ENCODE peak calls at places on chromosomes 12 and 14, in four cellular contexts. K is endothelial cell of umbilical vein, G is K562, Z is GM12878. Y is an unnamed sample. For H3K4me1, the result is how much of the 10 kb centered on the place peaks cover.

GRCh38 chr14:65686761-65687160 is 274.2 kb downstream of the FUT8 start:
- DNase-seq in K (no peak), G (no peak), Z (no peak), Y (peak)

GRCh38 chr12:115354476-115354890 is 670.5 kb upstream of the TBX3 start:
- DNase-seq in K (peak), G (no peak), Z (peak), Y (peak)

GRCh38 chr14:27750096-27750495 is 1016.5 kb upstream of the FOXG1 start:
- DNase-seq in K (no peak), G (no peak), Z (no peak), Y (no peak)

GRCh38 chr12:29737616-29738015 is 46.1 kb downstream of the TMTC1 start:
- DNase-seq in K (no peak), G (no peak), Z (no peak), Y (no peak)

GRCh38 chr14:96187216-96188050 is 17.2 kb upstream of the BDKRB2 start:
- DNase-seq in K (no peak), G (no peak), Z (no peak), Y (peak)

GRCh38 chr12:11797317-11797913 is 147.9 kb downstream of the ETV6 start:
- DNase-seq in K (peak), G (no peak), Z (no peak), Y (peak)

GRCh38 chr12:64137117-64137516 is 85.0 kb downstream of the KICS2 start:
- DNase-seq in K (no peak), G (no peak), Z (no peak), Y (peak)

GRCh38 chr12:76085159-76085868 is 829 bp upstream of the NAP1L1 start:
- DNase-seq in K (peak), G (no peak), Z (no peak), Y (peak)

GRCh38 chr12:57614178-57614947 is 3.1 kb downstream of the ARHGEF25 start:
- DNase-seq in K (no peak), G (peak), Z (peak), Y (peak)

GRCh38 chr12:34397591-34398365 is 375.5 kb downstream of the ALG10 start:
- DNase-seq in K (no peak), G (peak), Z (no peak), Y (no peak)

GRCh38 chr14:52553002-52553670 is 500 bp downstream of the GPR137C start:
- DNase-seq in K (peak), G (peak), Z (no peak), Y (no peak)

GRCh38 chr14:96122496-96122895 is 82.1 kb upstream of the BDKRB2 start:
- DNase-seq in K (no peak), G (no peak), Z (no peak), Y (peak)

GRCh38 chr12:86349196-86349595 is 93.0 kb upstream of the MGAT4C start:
- DNase-seq in K (no peak), G (no peak), Z (no peak), Y (no peak)

GRCh38 chr14:84112589-84112988 is 1417.4 kb upstream of the FLRT2 start:
- DNase-seq in K (peak), G (no peak), Z (no peak), Y (no peak)

GRCh38 chr12:49470986-49471385 is 67.8 kb upstream of the KCNH3 start:
- DNase-seq in K (no peak), G (no peak), Z (no peak), Y (peak)

GRCh38 chr12:58765076-58765475 is 155.2 kb downstream of the LRIG3 start:
- DNase-seq in K (no peak), G (no peak), Z (no peak), Y (no peak)

GRCh38 chr14:100159107-100159864 is at the start of gene DEGS2:
- DNase-seq in K (no peak), G (peak), Z (no peak), Y (no peak)

GRCh38 chr12:12600659-12601058 is 11.0 kb upstream of the CREBL2 start:
- DNase-seq in K (no peak), G (no peak), Z (no peak), Y (no peak)

GRCh38 chr14:75165586-75166391 is 10.6 kb downstream of the TMED10 start:
- DNase-seq in K (no peak), G (no peak), Z (no peak), Y (no peak)

GRCh38 chr12:52927964-52928363 is 21.0 kb upstream of the KRT18 start:
- DNase-seq in K (no peak), G (peak), Z (no peak), Y (no peak)

GRCh38 chr12:3004655-3005565 is 45.7 kb downstream of the TEAD4 start:
- DNase-seq in K (no peak), G (no peak), Z (no peak), Y (no peak)

GRCh38 chr12:75720807-75721206 is 209.4 kb upstream of the KRR1 start:
- DNase-seq in K (no peak), G (no peak), Z (no peak), Y (no peak)

GRCh38 chr12:110227138-110227537 is 53.9 kb upstream of the ATP2A2 start:
- DNase-seq in K (no peak), G (no peak), Z (no peak), Y (no peak)

GRCh38 chr12:6432991-6433390 is 11.8 kb upstream of the CD27 start:
- DNase-seq in K (no peak), G (no peak), Z (no peak), Y (no peak)
- TF ChIP-seq FOS in K (no peak), G (no peak), Z (no peak), Y (no peak)

GRCh38 chr14:91139776-91140175 is 25.9 kb downstream of the DGLUCY start:
- DNase-seq in K (peak), G (no peak), Z (no peak), Y (no peak)
- H3K4me1 ChIP-seq in K (under half), G (under half), Z (under half), Y (under half)

GRCh38 chr12:43576162-43576561 is 24.2 kb upstream of the ADAMTS20 start:
- DNase-seq in K (no peak), G (no peak), Z (no peak), Y (no peak)

GRCh38 chr12:43580601-43581000 is 28.6 kb upstream of the ADAMTS20 start:
- DNase-seq in K (no peak), G (no peak), Z (no peak), Y (no peak)

GRCh38 chr12:43579240-43579639 is 27.2 kb upstream of the ADAMTS20 start:
- DNase-seq in K (peak), G (no peak), Z (no peak), Y (no peak)

GRCh38 chr12:43578782-43579181 is 26.8 kb upstream of the ADAMTS20 start:
- DNase-seq in K (no peak), G (no peak), Z (no peak), Y (peak)
- TF ChIP-seq FOS in K (no peak), G (no peak), Z (no peak), Y (no peak)

DNA sequence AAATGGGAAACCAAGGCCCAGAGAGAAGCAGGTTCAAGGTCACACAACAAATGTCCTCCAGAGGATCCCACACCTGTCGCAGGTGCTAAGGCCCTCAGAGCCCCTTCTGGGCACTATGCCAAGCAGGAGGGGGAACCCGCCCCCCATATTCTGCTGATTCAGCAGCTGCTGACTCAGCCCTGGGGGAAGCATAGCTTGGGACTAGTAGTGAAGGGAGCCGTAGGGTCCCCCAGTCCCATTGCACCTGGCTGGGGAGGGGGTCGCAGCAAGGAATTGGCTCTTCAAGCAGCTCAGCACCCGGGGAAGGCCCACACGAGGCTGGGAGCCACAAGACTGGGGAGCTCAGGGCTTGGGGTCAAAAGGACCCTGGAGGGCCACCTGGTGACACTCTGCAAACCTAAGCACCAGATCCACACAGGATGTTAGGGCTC is 1.0 kb downstream of the RASAL1 start:
- DNase-seq in K (no peak), G (no peak), Z (no peak), Y (no peak)
- H3K4me1 ChIP-seq in K (under half), G (under half), Z (under half), Y (under half)

GRCh38 chr12:102933168-102933567 is 16.1 kb upstream of the PAH start:
- DNase-seq in K (no peak), G (no peak), Z (no peak), Y (no peak)

GRCh38 chr12:102939670-102940222 is 17.7 kb upstream of the ASCL1 start:
- DNase-seq in K (no peak), G (no peak), Z (no peak), Y (no peak)

DNA sequence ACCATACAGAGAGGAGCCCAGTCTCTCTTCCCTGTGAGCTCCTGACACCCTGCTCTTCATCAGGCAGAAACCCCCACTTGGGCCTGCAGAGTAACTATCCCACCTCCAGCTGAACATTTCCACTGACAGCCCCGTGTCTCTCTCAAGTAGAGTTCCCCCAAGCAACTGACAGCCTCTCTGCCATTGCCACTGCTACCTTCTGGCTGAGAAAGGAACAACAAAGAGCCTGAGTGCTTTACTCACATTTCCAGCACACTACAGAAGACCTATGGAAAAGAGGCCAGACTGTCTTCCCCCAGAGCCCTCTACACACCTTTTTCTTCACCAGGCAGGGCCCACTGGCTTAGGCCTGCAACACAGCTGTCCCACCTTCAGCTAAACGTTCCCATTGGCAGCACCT is 18.4 kb upstream of the ASCL1 start:
- DNase-seq in K (no peak), G (no peak), Z (no peak), Y (no peak)
- TF ChIP-seq FOS in K (no peak), G (no peak), Z (no peak), Y (no peak)

Y was measured in IMR-90.